ENCODE peak calls at places on chromosomes 6 and 20, in six cellular contexts. F is HCT116, L is A549, D is prostate gland, P is GM12878, Z is sigmoid colon. T is an unnamed sample.

GRCh38 chr6:167394820-167395219 is 69.9 kb downstream of the TTLL2 start:
- DNase-seq in F (no peak), L (no peak), D (no peak), P (no peak), Z (no peak), T (no peak)

GRCh38 chr20:25081065-25081729 is 744 bp downstream of the VSX1 start:
- DNase-seq in F (no peak), L (no peak), D (no peak), P (no peak), Z (no peak), T (no peak)

GRCh38 chr6:166305562-166306117 is 2.6 kb downstream of the PRR18 start:
- DNase-seq in F (no peak), L (no peak), D (no peak), P (no peak), Z (no peak), T (no peak)

GRCh38 chr6:158222066-158222465 is 53.9 kb downstream of the GTF2H5 start:
- DNase-seq in F (no peak), L (no peak), D (no peak), P (no peak), Z (no peak), T (no peak)

GRCh38 chr20:38161412-38161774 is 3.7 kb downstream of the TGM2 start:
- DNase-seq in F (no peak), L (no peak), D (no peak), P (no peak), Z (no peak), T (no peak)

GRCh38 chr6:144278659-144279314 is 6.3 kb upstream of the UTRN start:
- DNase-seq in F (no peak), L (no peak), D (no peak), P (no peak), Z (no peak), T (peak; percentile 21)

GRCh38 chr6:118768904-118769325 is 117.5 kb upstream of the CEP85L start:
- DNase-seq in F (no peak), L (no peak), D (peak; percentile 29), P (no peak), Z (no peak), T (no peak)

GRCh38 chr20:45506927-45507820 is 8.2 kb downstream of the SPINT3 start:
- DNase-seq in F (no peak), L (no peak), D (no peak), P (peak; percentile 17), Z (no peak), T (no peak)

GRCh38 chr6:168583821-168584220 is 142.8 kb downstream of the SMOC2 start:
- DNase-seq in F (no peak), L (no peak), D (peak; percentile 32), P (no peak), Z (peak; percentile 78), T (no peak)

GRCh38 chr6:5866547-5867051 is 140.1 kb downstream of the NRN1 start:
- DNase-seq in F (no peak), L (peak; percentile 22), D (peak; percentile 27), P (no peak), Z (no peak), T (no peak)

GRCh38 chr6:18053555-18054445 is 66.4 kb upstream of the KIF13A start:
- DNase-seq in F (no peak), L (no peak), D (no peak), P (no peak), Z (no peak), T (no peak)

GRCh38 chr6:23106951-23107350 is 537.6 kb downstream of the HDGFL1 start:
- DNase-seq in F (no peak), L (no peak), D (no peak), P (no peak), Z (no peak), T (no peak)

GRCh38 chr20:64222273-64222672 is 33.3 kb upstream of the PCMTD2 start:
- DNase-seq in F (no peak), L (no peak), D (no peak), P (no peak), Z (no peak), T (peak; percentile 78)

GRCh38 chr20:15487030-15487429 is 1086.2 kb downstream of the KIF16B start:
- DNase-seq in F (no peak), L (no peak), D (no peak), P (no peak), Z (no peak), T (no peak)

GRCh38 chr6:35219683-35220326 is 6.0 kb downstream of the SCUBE3 start:
- DNase-seq in F (no peak), L (no peak), D (no peak), P (no peak), Z (no peak), T (no peak)

GRCh38 chr20:58695084-58695722 is 2.6 kb downstream of the NPEPL1 start:
- DNase-seq in F (no peak), L (no peak), D (no peak), P (no peak), Z (no peak), T (no peak)

GRCh38 chr20:22449115-22449973 is 135.0 kb downstream of the FOXA2 start:
- DNase-seq in F (no peak), L (no peak), D (peak; percentile 22), P (no peak), Z (no peak), T (no peak)

GRCh38 chr6:142794424-142794823 is 150.6 kb downstream of the HIVEP2 start:
- DNase-seq in F (no peak), L (no peak), D (no peak), P (no peak), Z (no peak), T (no peak)

GRCh38 chr6:167996424-167997199 is 859 bp upstream of the KIF25 start:
- DNase-seq in F (no peak), L (peak; percentile 22), D (no peak), P (no peak), Z (no peak), T (no peak)

GRCh38 chr6:13159295-13159694 is 169.0 kb downstream of the TBC1D7 start:
- DNase-seq in F (no peak), L (no peak), D (no peak), P (no peak), Z (no peak), T (no peak)

GRCh38 chr6:85418059-85418458 is 31.8 kb upstream of the NT5E start:
- DNase-seq in F (no peak), L (no peak), D (no peak), P (no peak), Z (no peak), T (no peak)

GRCh38 chr6:27374824-27375612 is 13.5 kb upstream of the ZNF391 start:
- DNase-seq in F (peak; percentile 86), L (no peak), D (peak; percentile 83), P (no peak), Z (peak; percentile 91), T (peak; percentile 21)

GRCh38 chr6:167825759-167826229 is 917 bp upstream of the AFDN start:
- DNase-seq in F (peak; percentile 35), L (peak; percentile 61), D (peak; percentile 80), P (no peak), Z (peak; percentile 75), T (no peak)

GRCh38 chr6:99960027-99960426 is 34.0 kb downstream of the MCHR2 start:
- DNase-seq in F (no peak), L (no peak), D (no peak), P (no peak), Z (no peak), T (no peak)

DNA sequence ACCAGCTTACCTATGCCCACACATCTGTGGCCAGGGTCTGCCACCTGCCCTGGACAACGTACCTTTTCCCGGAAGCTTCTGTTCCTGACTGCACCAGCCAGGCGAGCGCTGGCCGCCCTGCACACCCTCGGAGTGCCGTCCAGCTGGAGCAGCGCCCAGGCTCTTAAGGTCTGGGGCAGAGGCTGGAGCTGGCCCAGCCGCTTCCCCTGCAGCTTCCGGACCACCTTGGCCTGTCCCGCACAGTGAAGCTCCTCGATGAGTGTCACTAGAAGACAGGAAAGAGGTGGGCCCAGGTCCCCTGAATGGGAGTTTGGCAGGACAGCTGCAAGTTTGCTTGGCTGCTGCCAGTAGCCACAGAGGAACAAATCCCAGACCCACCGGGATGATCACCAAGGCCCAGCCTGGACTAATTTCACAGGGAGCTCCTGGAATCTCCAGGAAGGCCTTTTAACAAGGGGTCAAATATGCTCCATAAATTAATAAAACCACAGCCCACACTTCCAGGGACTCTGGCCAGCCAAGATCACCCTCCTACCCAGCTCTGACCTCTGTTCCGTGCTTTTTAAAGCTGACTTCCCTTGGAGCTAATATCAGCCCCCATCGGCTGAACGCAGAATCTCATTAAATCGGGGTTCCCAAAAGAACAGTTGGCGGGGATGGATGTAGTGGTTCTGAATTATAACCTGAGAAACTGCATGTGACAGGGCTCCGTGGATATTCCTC is 82.3 kb downstream of the PTPN1 start:
- DNase-seq in F (no peak), L (no peak), D (peak; percentile 44), P (no peak), Z (peak; percentile 80), T (no peak)
- TF ChIP-seq POLR2A in F (no peak), L (no peak), D (no peak), P (peak; percentile 43), Z (no peak), T (no peak)

DNA sequence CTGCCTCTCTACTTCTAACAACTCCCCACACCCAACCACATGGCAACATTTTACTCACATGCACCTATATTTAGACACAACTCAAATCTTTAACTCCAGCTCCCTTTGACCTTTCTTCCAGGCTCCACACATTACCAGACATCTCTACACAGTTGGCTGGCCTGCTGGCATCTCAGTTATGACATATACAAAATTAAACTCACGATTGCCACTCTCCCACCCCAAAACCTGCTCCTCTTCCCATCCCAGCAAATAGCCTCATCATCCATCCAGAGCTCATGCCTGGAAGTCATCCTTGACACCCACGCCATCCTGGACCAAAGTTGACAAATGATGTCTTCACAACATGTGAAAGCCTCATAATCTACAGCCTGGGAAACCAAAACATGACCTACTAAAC is 176.6 kb downstream of the PKHD1 start:
- DNase-seq in F (no peak), L (no peak), D (no peak), P (no peak), Z (no peak), T (no peak)
- TF ChIP-seq POLR2A in F (no peak), L (no peak), D (no peak), P (no peak), Z (no peak), T (no peak)

GRCh38 chr6:25439368-25439767 is 160.2 kb downstream of the CARMIL1 start:
- DNase-seq in F (no peak), L (no peak), D (no peak), P (no peak), Z (no peak), T (no peak)
- TF ChIP-seq POLR2A in F (no peak), L (no peak), D (no peak), P (no peak), Z (no peak), T (no peak)

DNA sequence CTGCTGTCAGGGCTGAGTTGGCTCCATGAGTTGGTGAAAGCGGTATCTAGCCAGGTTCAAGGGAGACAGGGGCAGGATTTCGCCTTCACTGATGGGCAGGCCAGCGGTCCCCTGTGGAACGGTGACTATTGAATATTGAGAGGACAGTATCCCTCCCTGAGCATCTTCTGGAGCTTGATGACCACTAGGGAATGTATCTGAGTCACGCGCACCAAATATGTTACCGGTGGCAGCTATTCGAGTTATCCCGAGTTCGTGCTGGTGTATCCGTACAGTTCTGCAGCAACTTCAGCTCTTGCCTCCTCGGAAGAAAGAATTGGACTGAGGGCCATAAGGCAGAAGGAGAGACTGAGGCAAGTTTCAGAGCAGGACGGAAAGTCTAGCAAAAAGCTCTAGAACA is 24.8 kb downstream of the MTHFD1L start:
- DNase-seq in F (no peak), L (no peak), D (no peak), P (no peak), Z (no peak), T (no peak)
- TF ChIP-seq POLR2A in F (no peak), L (no peak), D (no peak), P (no peak), Z (no peak), T (no peak)